ENCODE peak calls at places on chromosomes 3 and 15, in six cellular contexts. A, B, T, F, U and C are unnamed samples.

GRCh38 chr3:97389883-97390282 is 374.7 kb upstream of the ARL6 start:
- DNase-seq in A (no peak), B (no peak), T (no peak), F (no peak), U (no peak), C (no peak)

GRCh38 chr3:141812091-141812490 is 48.9 kb downstream of the GRK7 start:
- DNase-seq in A (no peak), B (no peak), T (no peak), F (no peak), U (no peak), C (no peak)

GRCh38 chr3:52779411-52780297 is 2.3 kb downstream of the ITIH1 start:
- DNase-seq in A (no peak), B (peak; percentile 53), T (peak; percentile 18), F (no peak), U (no peak), C (no peak)

GRCh38 chr15:76274226-76274625 is 37.0 kb downstream of the ETFA start:
- DNase-seq in A (no peak), B (no peak), T (no peak), F (no peak), U (peak; percentile 79), C (no peak)

GRCh38 chr3:11565072-11565471 is 78.6 kb downstream of the VGLL4 start:
- DNase-seq in A (peak; percentile 74), B (no peak), T (no peak), F (no peak), U (no peak), C (no peak)

GRCh38 chr3:11734-12133 is 184.8 kb upstream of the CHL1 start:
- DNase-seq in A (peak; percentile 14), B (no peak), T (peak; percentile 38), F (no peak), U (no peak), C (no peak)

GRCh38 chr3:30539214-30539613 is 67.2 kb upstream of the TGFBR2 start:
- DNase-seq in A (no peak), B (no peak), T (no peak), F (no peak), U (no peak), C (no peak)

GRCh38 chr3:41199866-41200668 is 762 bp downstream of the CTNNB1 start:
- DNase-seq in A (peak; percentile 37), B (peak; percentile 70), T (peak; percentile 53), F (peak; percentile 26), U (peak; percentile 54), C (peak; percentile 36)

GRCh38 chr3:145698749-145699148 is 462.2 kb downstream of the PLOD2 start:
- DNase-seq in A (no peak), B (no peak), T (no peak), F (no peak), U (no peak), C (no peak)

DNA sequence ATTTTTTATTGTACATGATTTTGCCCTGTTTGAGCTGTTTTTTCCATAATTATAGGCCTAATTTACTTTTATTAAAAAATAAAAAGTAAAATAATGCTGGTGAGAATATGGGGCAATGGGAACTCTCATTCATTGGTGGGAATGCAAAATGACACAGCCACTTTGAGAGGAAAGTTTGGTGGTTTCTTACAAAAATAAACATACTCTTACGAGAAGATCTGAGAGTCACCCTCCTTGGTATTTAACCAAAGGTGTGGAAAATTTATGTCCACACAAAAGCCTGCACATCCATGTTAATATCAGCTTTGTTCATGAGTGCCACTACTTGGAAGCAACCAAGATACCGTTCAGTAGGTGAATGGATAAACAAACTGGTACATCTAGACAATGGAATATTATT is 9.8 kb downstream of the MUC13 start:
- DNase-seq in A (no peak), B (no peak), T (no peak), F (no peak), U (no peak), C (no peak)
- H3K27ac ChIP-seq in A (no peak overlapping the region), B (no peak overlapping the region), T (no peak overlapping the region), F (no peak overlapping the region), U (no peak overlapping the region), C (no peak overlapping the region)

GRCh38 chr3:178389258-178389657 is 147.0 kb upstream of the KCNMB2 start:
- DNase-seq in A (no peak), B (no peak), T (no peak), F (no peak), U (no peak), C (no peak)

GRCh38 chr3:178386880-178387279 is 149.4 kb upstream of the KCNMB2 start:
- DNase-seq in A (no peak), B (no peak), T (no peak), F (no peak), U (no peak), C (no peak)

GRCh38 chr3:178385280-178385952 is 150.8 kb upstream of the KCNMB2 start:
- DNase-seq in A (no peak), B (no peak), T (no peak), F (no peak), U (peak; percentile 71), C (peak; percentile 51)

GRCh38 chr3:178386401-178386800 is 149.8 kb upstream of the KCNMB2 start:
- DNase-seq in A (no peak), B (no peak), T (no peak), F (no peak), U (no peak), C (peak; percentile 18)

GRCh38 chr3:178388473-178388872 is 147.8 kb upstream of the KCNMB2 start:
- DNase-seq in A (no peak), B (no peak), T (no peak), F (no peak), U (no peak), C (no peak)
- TF ChIP-seq CTCF in A (no peak), B (no peak), T (no peak), F (no peak), U (no peak), C (no peak)

DNA sequence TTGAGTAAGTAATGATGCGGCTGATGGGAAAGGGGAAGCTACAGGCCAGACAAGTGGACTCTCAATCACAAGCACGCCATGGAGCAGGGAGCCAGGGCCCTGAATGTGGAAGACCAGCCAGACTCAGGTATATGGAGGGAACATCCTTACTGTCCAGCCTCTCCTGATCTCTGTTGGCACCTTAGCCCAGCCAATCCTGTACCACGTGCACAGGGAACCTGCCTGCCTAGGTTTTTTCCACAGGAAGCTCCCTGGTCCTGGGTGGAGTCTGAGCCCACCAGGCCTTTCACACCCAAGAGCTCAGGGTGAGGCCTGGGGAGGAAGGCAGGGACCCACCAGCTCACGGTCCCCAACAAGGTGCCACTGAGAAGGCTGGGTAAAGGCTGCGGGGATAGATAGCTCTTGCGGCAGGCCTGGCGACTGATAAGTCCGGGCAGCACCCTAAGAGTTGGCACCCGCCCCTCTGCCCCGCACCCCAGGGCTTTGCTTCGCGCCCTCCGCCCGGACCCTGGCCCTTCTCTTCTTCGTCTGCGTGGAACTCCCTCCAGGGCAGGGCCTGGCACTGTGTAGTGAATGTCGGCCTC is 928 bp upstream of the APEH start:
- DNase-seq in A (no peak), B (no peak), T (no peak), F (no peak), U (no peak), C (peak; percentile 28)
- H3K27ac ChIP-seq in A (peak overlapping the region; percentile 97), B (peak overlapping the region; percentile 95), T (peak overlapping the region; percentile 92), F (peak overlapping the region; percentile 86), U (peak overlapping the region; percentile 40), C (peak overlapping the region; percentile 85)

GRCh38 chr3:150379469-150379868 is 28.6 kb upstream of the TSC22D2 start:
- DNase-seq in A (no peak), B (no peak), T (no peak), F (no peak), U (no peak), C (no peak)

GRCh38 chr3:150385296-150386242 is 22.5 kb upstream of the TSC22D2 start:
- DNase-seq in A (no peak), B (no peak), T (no peak), F (no peak), U (no peak), C (no peak)

GRCh38 chr3:150388468-150389418 is 19.4 kb upstream of the TSC22D2 start:
- DNase-seq in A (no peak), B (no peak), T (no peak), F (no peak), U (peak; percentile 47), C (no peak)

GRCh38 chr3:150384517-150385212 is 23.4 kb upstream of the TSC22D2 start:
- DNase-seq in A (no peak), B (no peak), T (peak; percentile 68), F (peak; percentile 16), U (no peak), C (peak; percentile 54)
- TF ChIP-seq CTCF in A (no peak), B (no peak), T (peak; percentile 19), F (peak; percentile 65), U (no peak), C (peak; percentile 18)

GRCh38 chr3:197029511-197030167 is at the start of gene MELTF:
- DNase-seq in A (peak; percentile 68), B (no peak), T (peak; percentile 82), F (peak; percentile 55), U (peak; percentile 25), C (peak; percentile 90)

GRCh38 chr3:197028711-197029510 is 706 bp downstream of the MELTF start:
- DNase-seq in A (no peak), B (no peak), T (no peak), F (no peak), U (no peak), C (no peak)

GRCh38 chr3:197027151-197027895 is 2.3 kb downstream of the MELTF start:
- DNase-seq in A (no peak), B (no peak), T (no peak), F (no peak), U (no peak), C (no peak)

GRCh38 chr3:197026481-197026866 is 3.1 kb downstream of the MELTF start:
- DNase-seq in A (no peak), B (no peak), T (no peak), F (no peak), U (no peak), C (no peak)

GRCh38 chr3:197027896-197028710 is 1.5 kb downstream of the MELTF start:
- DNase-seq in A (no peak), B (no peak), T (no peak), F (no peak), U (no peak), C (no peak)
- H3K27ac ChIP-seq in A (peak overlapping the region; percentile 78), B (no peak overlapping the region), T (no peak overlapping the region), F (no peak overlapping the region), U (no peak overlapping the region), C (no peak overlapping the region)